ENCODE peak calls at places on chromosomes 7 and 10, in five cellular contexts. F, U, E, A and C are unnamed samples.

GRCh38 chr10:21758671-21759070 is 224.6 kb downstream of the MLLT10 start:
- DNase-seq in U (no peak), A (no peak), F (no peak), E (no peak), C (no peak)

GRCh38 chr7:84533209-84533608 is 338.6 kb upstream of the SEMA3A start:
- DNase-seq in E (no peak), F (no peak), A (no peak), U (no peak), C (no peak)

GRCh38 chr10:4073912-4074311 is 288.9 kb upstream of the KLF6 start:
- DNase-seq in A (peak), F (peak), U (peak), E (no peak), C (peak)

GRCh38 chr10:28254290-28254985 is 48.4 kb downstream of the MPP7 start:
- DNase-seq in A (no peak), U (peak), E (no peak), F (peak), C (peak)

GRCh38 chr10:121157998-121158397 is 306.8 kb downstream of the WDR11 start:
- DNase-seq in A (no peak), U (peak), E (peak), F (peak), C (no peak)

GRCh38 chr7:106583706-106584690 is 77.0 kb downstream of the CCDC71L start:
- DNase-seq in F (no peak), U (no peak), A (no peak), E (no peak), C (no peak)

GRCh38 chr7:82358923-82359322 is 84.7 kb downstream of the CACNA2D1 start:
- DNase-seq in A (no peak), E (no peak), F (no peak), U (no peak), C (no peak)

GRCh38 chr7:36598056-36598675 is 126.1 kb downstream of the AOAH start:
- DNase-seq in A (no peak), U (no peak), E (no peak), F (no peak), C (no peak)

GRCh38 chr10:7846591-7846990 is 28.3 kb downstream of the TAF3 start:
- DNase-seq in A (no peak), F (no peak), E (no peak), U (no peak), C (no peak)

GRCh38 chr7:158572000-158572828 is 15.4 kb downstream of the PTPRN2 start:
- DNase-seq in A (no peak), F (no peak), E (no peak), U (no peak), C (no peak)

GRCh38 chr7:155341463-155341983 is 43.8 kb downstream of the INSIG1 start:
- DNase-seq in F (no peak), A (no peak), E (peak), U (no peak), C (no peak)

GRCh38 chr10:5776881-5777197 is 36.4 kb downstream of the GDI2 start:
- DNase-seq in U (no peak), E (no peak), F (peak), A (no peak), C (no peak)

GRCh38 chr10:3699896-3700295 is 85.1 kb downstream of the KLF6 start:
- DNase-seq in A (no peak), U (no peak), E (no peak), F (no peak), C (no peak)

GRCh38 chr10:95464280-95464679 is 96.9 kb downstream of the SORBS1 start:
- DNase-seq in U (no peak), F (no peak), A (no peak), E (no peak), C (no peak)

GRCh38 chr7:1564603-1565022 is 5.2 kb downstream of the PSMG3 start:
- DNase-seq in F (no peak), E (no peak), A (no peak), U (no peak), C (no peak)

GRCh38 chr7:157612664-157613561 is 276.1 kb downstream of the DNAJB6 start:
- DNase-seq in E (no peak), A (peak), F (no peak), U (peak), C (no peak)

GRCh38 chr10:132363921-132364593 is 32.1 kb downstream of the LRRC27 start:
- DNase-seq in E (no peak), U (no peak), A (no peak), F (no peak), C (peak)

GRCh38 chr10:102629661-102630614 is 14.3 kb upstream of the TRIM8 start:
- DNase-seq in A (no peak), U (no peak), E (no peak), F (peak), C (peak)

GRCh38 chr10:102627141-102627445 is 17.2 kb upstream of the TRIM8 start:
- DNase-seq in U (no peak), F (no peak), A (no peak), E (no peak), C (no peak)

GRCh38 chr10:102626026-102626686 is 18.1 kb upstream of the TRIM8 start:
- DNase-seq in A (no peak), F (no peak), E (no peak), U (no peak), C (no peak)

GRCh38 chr10:102628451-102628911 is 15.8 kb upstream of the TRIM8 start:
- DNase-seq in F (peak), A (peak), E (peak), U (peak), C (no peak)

DNA sequence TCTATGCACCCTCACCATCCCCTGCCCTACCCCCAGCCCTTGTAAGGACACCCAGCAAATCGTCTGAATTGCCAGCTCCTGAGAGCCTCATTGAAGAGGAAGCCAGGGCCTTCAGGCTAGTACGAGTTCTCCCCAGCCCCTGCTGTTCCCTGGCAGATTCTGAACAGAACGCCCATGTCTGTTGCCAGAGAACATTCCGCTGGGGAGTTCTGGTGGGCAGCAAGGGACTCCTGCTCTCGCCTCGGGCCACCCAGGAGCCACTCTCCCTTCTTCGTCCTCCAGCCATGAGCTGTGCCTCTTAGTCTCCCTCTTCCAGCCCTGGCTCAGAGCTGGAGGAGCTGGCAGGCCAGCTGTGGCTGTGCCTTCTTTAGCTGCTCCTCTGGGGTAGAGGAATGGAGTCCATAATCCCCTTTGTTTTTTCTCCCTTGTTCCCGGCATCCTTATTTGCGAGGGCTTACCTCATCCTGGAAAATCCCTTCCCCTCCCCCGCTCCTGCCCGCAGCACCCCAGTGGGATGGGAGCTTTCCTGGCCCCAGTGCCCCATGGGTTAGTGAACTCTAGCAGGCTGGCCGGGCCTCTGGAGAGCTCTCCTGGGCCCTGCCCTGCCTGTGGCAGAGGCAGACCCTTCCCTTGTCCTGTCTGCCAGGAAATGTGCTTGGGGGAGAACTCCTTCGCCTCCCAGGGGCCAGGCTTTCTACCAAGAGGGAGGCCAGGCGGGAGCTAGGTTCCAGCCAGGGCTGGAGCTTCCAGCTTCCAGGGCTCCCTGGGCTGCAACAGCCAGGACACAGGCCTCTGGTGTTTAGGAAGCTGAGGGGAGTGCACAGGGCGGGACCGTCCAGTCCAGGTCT is 16.6 kb upstream of the TRIM8 start:
- DNase-seq in U (no peak), E (peak), F (peak), A (peak), C (no peak)
- H3K4me3 ChIP-seq in U (no peak), E (no peak), F (no peak), A (no peak), C (no peak)

DNA sequence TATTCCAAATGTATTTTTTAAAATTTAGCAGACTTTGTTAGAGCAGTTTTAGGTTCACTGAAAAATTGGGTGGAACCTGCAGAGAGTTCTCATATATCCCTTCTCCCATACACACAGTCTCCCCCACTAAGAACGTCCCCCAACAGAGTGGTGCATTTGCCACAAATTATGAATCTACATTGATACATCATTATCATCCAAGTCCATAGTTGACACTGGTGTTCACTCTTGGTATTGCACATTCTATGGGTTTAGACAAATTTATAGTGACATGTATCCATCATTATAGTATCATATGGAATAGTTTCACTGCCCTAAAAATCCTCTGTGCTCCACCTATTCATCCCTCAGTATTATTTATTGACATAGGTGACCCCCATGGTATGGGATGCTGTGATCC is 97.3 kb upstream of the AFAP1L2 start:
- DNase-seq in A (no peak), E (no peak), F (no peak), U (no peak), C (no peak)
- TF ChIP-seq CTCF in A (no peak), E (no peak), F (no peak), U (no peak), C (no peak)

DNA sequence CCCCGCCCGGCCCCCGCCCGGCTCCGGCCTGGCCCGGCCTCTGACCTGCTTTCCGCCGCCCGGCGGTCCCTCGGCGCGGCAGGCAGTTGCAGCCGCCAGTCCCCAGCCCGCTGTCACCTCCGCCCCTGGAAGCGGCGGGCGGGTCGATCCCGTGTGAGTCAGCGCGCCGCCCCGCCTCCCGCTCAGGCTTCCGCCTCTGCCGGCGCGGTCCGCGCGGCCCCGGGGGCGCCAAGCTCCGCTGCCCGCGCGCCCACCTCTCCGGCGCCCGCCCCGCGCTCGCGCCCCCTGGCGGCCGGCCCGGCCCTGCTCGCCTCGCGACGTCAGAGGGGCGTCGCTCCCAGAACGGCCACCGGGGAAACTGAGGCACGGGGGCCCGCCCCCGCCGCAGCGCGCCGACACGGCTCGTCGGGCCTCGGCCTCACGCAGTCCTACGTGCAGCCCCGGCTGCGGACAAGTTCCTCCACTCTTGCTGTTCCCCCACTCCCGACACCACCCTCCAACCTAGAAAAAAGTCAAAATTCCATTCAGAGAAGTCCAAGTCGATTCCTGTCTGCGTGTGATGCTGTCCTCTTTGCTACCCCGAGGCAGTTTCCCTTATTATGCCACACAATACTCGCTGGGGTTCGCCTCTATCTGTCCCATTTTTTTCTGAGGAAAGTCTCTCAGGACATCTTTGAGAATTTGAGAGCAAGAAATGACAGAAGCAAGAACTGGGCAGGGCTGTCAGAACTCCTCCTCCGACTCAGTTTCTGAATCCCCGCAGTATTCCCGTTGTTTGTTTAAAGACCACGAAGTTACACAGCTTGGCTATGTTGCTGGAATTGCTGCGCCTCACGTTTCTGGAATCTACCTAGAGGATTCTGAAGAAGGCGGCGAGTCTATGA is at the start of gene DNMBP:
- DNase-seq in A (peak), F (peak), E (peak), U (peak), C (no peak)
- H3K4me3 ChIP-seq in A (peak), F (peak), E (peak), U (peak), C (peak)

GRCh38 chr10:57979986-57980385 is 287.7 kb downstream of the IPMK start:
- DNase-seq in A (no peak), E (no peak), F (no peak), U (no peak), C (no peak)
- TF ChIP-seq CTCF in A (no peak), E (no peak), F (no peak), U (no peak), C (no peak)

GRCh38 chr10:123537188-123537961 is 128.8 kb upstream of the GPR26 start:
- DNase-seq in A (no peak), U (no peak), F (no peak), E (no peak), C (no peak)
- H3K4me3 ChIP-seq in A (no peak), U (no peak), F (no peak), E (no peak), C (no peak)

GRCh38 chr10:92068900-92069299 is 145.3 kb downstream of the BTAF1 start:
- DNase-seq in E (no peak), A (no peak), F (peak), U (no peak), C (no peak)

GRCh38 chr10:92076722-92077121 is 153.2 kb downstream of the BTAF1 start:
- DNase-seq in E (no peak), F (no peak), U (no peak), A (no peak), C (no peak)

GRCh38 chr10:92075829-92076228 is 152.3 kb downstream of the BTAF1 start:
- DNase-seq in F (no peak), U (no peak), A (no peak), E (no peak), C (no peak)

GRCh38 chr10:92079003-92079402 is 155.4 kb downstream of the BTAF1 start:
- DNase-seq in F (peak), A (no peak), E (no peak), U (no peak), C (no peak)

DNA sequence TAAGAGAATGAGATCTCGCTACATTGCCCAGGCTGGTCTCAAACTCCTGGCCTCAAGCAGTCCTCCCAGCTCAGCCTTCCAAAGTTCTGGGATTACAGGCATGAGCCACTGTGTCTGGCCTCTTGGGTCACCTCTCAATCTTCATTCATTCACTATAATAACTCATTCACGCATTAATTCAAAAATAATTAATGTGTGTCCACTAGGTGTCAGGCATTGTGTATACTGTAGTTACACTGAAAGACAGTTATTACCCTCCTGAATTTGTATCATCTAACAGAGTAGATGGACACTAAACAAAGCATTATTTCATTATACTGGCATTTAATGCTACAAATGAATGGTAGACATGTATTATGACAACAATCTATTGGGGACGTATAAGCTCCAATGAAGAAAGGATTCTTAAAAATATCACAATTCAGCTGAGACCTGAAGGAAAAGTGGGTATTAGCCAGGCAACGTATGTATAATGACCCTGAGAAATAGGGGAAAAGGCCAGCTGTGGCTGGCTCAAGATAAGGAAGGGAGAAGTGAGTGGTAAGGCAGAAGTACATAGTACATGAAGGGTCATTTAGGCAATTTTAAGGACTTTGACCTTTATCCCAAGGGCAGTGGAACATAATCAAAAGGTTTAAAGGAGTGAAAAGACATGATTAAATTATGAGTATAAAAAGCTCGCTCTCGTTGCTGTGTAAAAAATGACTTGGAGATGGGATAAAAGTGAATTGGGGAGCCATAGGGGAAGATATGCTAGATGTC is 150.7 kb downstream of the BTAF1 start:
- DNase-seq in A (no peak), F (no peak), U (no peak), E (no peak), C (no peak)
- TF ChIP-seq CTCF in A (peak), F (peak), U (no peak), E (peak), C (no peak)

DNA sequence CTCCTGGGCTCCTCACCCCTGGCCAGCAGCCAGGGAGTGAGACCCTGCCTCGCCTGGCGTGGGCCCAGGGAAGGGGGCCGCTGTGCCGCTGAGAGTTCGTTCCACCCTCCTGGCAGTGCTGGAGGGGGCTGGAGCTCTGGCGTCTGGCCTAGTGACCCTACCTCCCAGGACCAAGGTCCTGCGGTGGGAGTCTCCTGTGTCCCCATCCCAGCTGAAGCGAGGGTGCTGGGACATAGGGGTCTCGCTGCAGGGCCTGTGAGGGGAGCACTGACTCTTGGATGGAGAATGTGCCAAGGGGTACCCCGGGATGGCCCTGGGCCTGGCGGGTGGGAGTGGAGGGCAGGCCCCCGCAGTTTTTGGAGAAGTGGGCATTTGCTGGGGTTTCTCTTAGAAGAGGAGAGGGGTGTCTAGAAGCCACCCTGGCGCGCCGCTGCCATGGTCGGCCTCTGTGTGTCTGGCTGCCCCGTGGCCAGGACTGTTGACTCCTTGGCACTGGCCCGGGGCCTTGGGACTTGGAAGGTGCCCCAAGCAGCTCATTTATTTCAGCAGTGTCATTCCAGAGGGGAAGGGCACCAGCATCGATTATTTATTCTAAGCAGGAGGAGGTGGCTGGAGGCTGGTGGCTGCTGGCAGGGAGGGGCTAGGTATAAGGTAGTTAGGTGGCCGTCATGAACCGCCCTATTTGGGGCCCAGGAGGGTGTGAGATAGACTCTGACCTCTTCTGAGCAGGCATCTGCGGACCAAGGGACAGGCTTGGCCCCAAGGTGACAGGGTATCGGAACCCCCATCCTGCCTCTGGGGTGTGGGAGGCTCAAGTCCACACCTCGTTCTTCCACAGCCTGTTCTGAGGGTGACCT is 1.5 kb downstream of the GTF2IRD1 start:
- DNase-seq in E (peak), F (no peak), U (peak), A (peak), C (no peak)
- H3K4me3 ChIP-seq in E (peak), F (peak), U (peak), A (peak), C (peak)

GRCh38 chr7:100515072-100515532 is 23.9 kb upstream of the AGFG2 start:
- DNase-seq in A (no peak), F (peak), U (no peak), E (no peak), C (no peak)

GRCh38 chr7:100517305-100517704 is 21.7 kb upstream of the AGFG2 start:
- DNase-seq in U (no peak), F (no peak), E (no peak), A (no peak), C (no peak)

GRCh38 chr7:100519580-100519979 is 19.4 kb upstream of the AGFG2 start:
- DNase-seq in E (no peak), A (no peak), U (no peak), F (no peak), C (no peak)

GRCh38 chr7:100513212-100513611 is 25.8 kb upstream of the AGFG2 start:
- DNase-seq in U (no peak), E (no peak), A (no peak), F (no peak), C (no peak)

GRCh38 chr7:100516135-100516812 is 22.7 kb upstream of the AGFG2 start:
- DNase-seq in U (peak), E (no peak), F (peak), A (peak), C (peak)
- TF ChIP-seq CTCF in U (no peak), E (no peak), F (no peak), A (no peak), C (no peak)

GRCh38 chr10:71888248-71888622 is 37.2 kb upstream of the PSAP start:
- DNase-seq in E (no peak), F (no peak), U (no peak), A (no peak), C (no peak)
- H3K4me3 ChIP-seq in E (no peak), F (peak), U (peak), A (peak), C (peak)